ENCODE peak calls at places on chromosomes 16 and 17, in six cellular contexts. E is fibroblast of pulmonary artery; J is cardiac fibroblast; R is activated CD8-positive, alpha-beta T cell treated with anti-CD3 and anti-CD28 coated beads for 36 hours; O is AG10803; Z is K562. N is an unnamed sample.

GRCh38 chr17:73815474-73815873 is 171.2 kb upstream of the SDK2 start:
- DNase-seq in J (no peak), E (no peak), R (no peak), O (no peak), Z (no peak), N (no peak)

GRCh38 chr17:81387235-81388060 is 7.8 kb upstream of the BAHCC1 start:
- DNase-seq in E (peak; percentile 63), Z (no peak), O (peak; percentile 67), J (peak; percentile 47), R (peak; percentile 79), N (peak; percentile 89)

GRCh38 chr16:27676807-27677206 is 126.9 kb downstream of the KATNIP start:
- DNase-seq in O (no peak), J (peak; percentile 63), R (no peak), E (peak; percentile 25), Z (no peak), N (no peak)

GRCh38 chr17:30920683-30921543 is 832 bp upstream of the ADAP2 start:
- DNase-seq in Z (no peak), E (no peak), J (no peak), O (no peak), R (no peak), N (no peak)

GRCh38 chr16:13896543-13897182 is 23.3 kb upstream of the ERCC4 start:
- DNase-seq in R (peak; percentile 12), E (peak; percentile 8), Z (peak; percentile 17), J (peak; percentile 12), O (no peak), N (no peak)

GRCh38 chr16:3971261-3971660 is 90.7 kb upstream of the CREBBP start:
- DNase-seq in E (peak; percentile 80), O (peak; percentile 35), Z (no peak), R (no peak), J (peak; percentile 93), N (peak; percentile 74)

GRCh38 chr17:70298929-70299529 is 129.7 kb downstream of the KCNJ2 start:
- DNase-seq in O (no peak), J (no peak), Z (no peak), E (no peak), R (no peak), N (peak; percentile 34)

GRCh38 chr16:86865866-86866675 is 287.7 kb downstream of the FOXL1 start:
- DNase-seq in Z (no peak), E (peak; percentile 5), J (no peak), O (peak; percentile 28), R (no peak), N (no peak)

GRCh38 chr16:86050591-86051375 is 151.8 kb downstream of the IRF8 start:
- DNase-seq in R (no peak), O (no peak), E (no peak), J (no peak), Z (no peak), N (no peak)

GRCh38 chr16:10992112-10992511 is 47.7 kb downstream of the CLEC16A start:
- DNase-seq in Z (no peak), R (no peak), O (peak; percentile 59), E (peak; percentile 55), J (peak; percentile 75), N (no peak)

GRCh38 chr16:78460428-78460827 is 361.0 kb downstream of the WWOX start:
- DNase-seq in Z (no peak), J (no peak), O (no peak), R (no peak), E (no peak), N (no peak)

GRCh38 chr17:77591231-77591785 is 367.2 kb upstream of the TNRC6C start:
- DNase-seq in E (no peak), J (no peak), R (no peak), O (no peak), Z (no peak), N (no peak)

GRCh38 chr16:13909872-13910303 is 10.1 kb upstream of the ERCC4 start:
- DNase-seq in E (peak; percentile 97), J (peak; percentile 91), R (no peak), O (peak; percentile 86), Z (no peak), N (no peak)

GRCh38 chr17:81109957-81110356 is 55.4 kb upstream of the PVALEF start:
- DNase-seq in Z (no peak), E (no peak), J (no peak), O (no peak), R (no peak), N (no peak)

GRCh38 chr17:2214887-2215615 is 88.5 kb downstream of the SMG6 start:
- DNase-seq in R (no peak), O (peak; percentile 80), Z (no peak), J (peak; percentile 75), E (peak; percentile 66), N (no peak)

GRCh38 chr16:7351572-7351971 is 18.9 kb downstream of the RBFOX1 start:
- DNase-seq in R (no peak), O (no peak), E (no peak), J (no peak), Z (no peak), N (no peak)

GRCh38 chr16:8847623-8848022 is 21.2 kb downstream of the CARHSP1 start:
- DNase-seq in Z (no peak), R (no peak), J (no peak), E (no peak), O (no peak), N (no peak)

GRCh38 chr16:10514369-10515055 is 65.9 kb downstream of the EMP2 start:
- DNase-seq in Z (peak; percentile 57), O (peak; percentile 70), J (peak; percentile 83), E (peak; percentile 82), R (peak; percentile 66), N (peak; percentile 70)

GRCh38 chr17:74850914-74851313 is 8.8 kb downstream of the GRIN2C start:
- DNase-seq in R (no peak), O (no peak), E (no peak), Z (no peak), J (no peak), N (no peak)

GRCh38 chr17:7491583-7491982 is 7.4 kb downstream of the POLR2A start:
- DNase-seq in E (no peak), R (no peak), O (no peak), Z (no peak), J (no peak), N (no peak)

DNA sequence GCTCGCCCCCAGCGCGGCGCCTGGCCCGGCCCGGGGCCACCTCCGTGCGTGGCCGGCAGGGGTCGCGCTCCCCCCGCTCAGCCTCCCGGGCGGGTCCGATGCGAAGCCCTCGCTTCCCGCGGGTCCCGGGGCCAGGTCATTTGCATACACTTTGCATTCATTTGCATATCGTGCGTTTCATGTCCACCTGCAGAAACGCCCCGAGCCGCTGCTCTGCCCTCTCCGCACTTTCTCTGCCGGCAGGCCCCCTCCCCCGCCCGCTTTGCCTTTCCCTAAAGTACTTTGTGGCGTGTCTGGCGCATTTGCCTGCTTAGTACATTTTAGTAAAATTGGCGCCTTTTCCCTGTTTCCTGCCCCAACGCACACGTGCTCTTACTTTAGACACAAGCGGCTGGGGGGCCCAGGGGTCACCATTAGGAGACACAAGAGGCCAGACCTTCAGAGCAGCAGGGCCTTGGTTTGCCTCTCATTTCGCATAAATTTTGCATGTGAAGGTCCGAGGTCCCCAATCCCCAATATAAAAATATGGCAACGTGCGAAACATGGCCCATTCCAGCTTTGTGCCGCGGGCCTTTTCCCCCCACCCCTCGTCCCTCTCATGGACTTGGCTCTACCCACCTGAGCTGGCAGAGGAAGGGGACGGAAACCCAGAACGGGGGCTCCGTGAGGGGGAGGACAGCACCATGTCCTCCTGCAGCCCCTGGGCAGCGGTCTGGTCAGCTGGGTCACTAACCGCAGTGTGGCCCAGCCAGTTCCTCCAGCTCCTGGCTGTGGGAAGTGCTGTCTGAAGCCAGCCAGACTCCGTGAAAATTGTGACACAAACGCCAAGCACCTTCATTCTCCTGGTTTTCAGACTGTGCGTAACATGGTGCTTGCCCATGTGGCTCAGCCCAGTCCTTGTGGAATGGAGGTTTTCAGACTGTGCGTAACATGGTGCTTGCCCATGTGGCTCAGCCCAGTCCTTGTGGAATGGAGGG is 34.8 kb downstream of the CBFA2T3 start:
- DNase-seq in R (peak; percentile 72), O (no peak), Z (no peak), J (peak; percentile 12), E (peak; percentile 12), N (peak; percentile 95)
- TF ChIP-seq CTCF in R (peak; percentile 93), O (no peak), Z (no peak), J (peak; percentile 33), E (peak; percentile 7), N (peak; percentile 90)

DNA sequence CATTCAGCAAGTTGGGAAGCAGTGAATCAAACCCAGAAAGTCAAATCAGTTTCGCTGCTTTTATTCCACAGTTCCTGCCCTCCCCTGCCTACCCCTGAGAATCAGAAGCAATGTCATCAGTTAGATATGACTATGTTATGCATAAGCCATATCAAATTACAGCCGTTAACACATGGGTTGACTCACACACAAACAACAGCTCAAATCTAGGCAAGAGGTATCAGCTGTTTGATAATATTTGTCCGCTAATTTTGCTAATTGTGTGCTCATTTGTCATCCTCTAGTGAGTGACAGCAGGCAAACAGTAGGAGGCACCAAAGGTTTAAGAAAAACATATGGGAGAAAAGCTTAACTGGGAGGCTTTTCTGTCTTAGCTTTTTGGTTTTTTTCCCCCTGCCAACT is 327.4 kb upstream of the CCL2 start:
- DNase-seq in Z (peak; percentile 50), R (no peak), E (no peak), J (peak; percentile 0), O (no peak), N (peak; percentile 26)
- TF ChIP-seq CTCF in Z (peak; percentile 73), R (no peak), E (no peak), J (no peak), O (no peak), N (peak; percentile 47)

DNA sequence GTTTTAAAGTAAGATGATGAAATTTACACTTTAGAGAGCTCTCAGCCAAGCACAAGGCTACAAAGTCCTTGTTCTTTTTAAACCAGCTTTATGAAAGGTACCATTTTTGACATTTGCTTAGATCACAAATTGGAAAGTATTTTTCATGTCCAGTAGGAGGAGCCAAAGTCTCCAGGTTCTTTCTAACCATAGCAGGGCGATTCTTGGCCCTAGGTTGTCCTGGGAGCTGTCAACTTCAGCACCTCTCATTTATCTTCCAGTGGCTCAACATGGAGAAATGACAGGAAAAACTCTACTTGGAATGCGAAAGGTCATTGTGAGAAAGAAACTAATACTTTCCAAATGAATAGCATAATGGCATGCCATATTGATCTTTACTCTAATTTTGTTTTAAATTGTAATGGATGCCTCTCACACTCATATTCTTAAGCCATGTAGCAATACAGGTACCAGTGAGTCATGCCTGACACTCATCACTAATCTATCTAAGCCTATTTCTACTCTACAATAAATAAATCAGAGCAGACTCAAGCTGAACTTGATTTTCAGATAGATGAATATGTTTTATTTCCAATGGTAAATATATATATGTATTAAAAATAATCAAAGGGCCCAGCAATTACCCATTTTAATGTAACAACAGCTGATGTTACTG is 919.1 kb upstream of the EEF2KMT start:
- DNase-seq in J (peak; percentile 20), R (no peak), Z (peak; percentile 64), E (peak; percentile 4), O (no peak), N (no peak)
- TF ChIP-seq CTCF in J (no peak), R (no peak), Z (peak; percentile 51), E (no peak), O (no peak), N (no peak)

GRCh38 chr17:55304171-55304859 is 39.6 kb downstream of the HLF start:
- DNase-seq in J (no peak), Z (no peak), O (no peak), E (no peak), R (no peak), N (no peak)

GRCh38 chr17:55303008-55303493 is 38.3 kb downstream of the HLF start:
- DNase-seq in O (no peak), E (no peak), R (no peak), J (no peak), Z (no peak), N (no peak)

GRCh38 chr17:55305321-55306087 is 40.7 kb downstream of the HLF start:
- DNase-seq in E (no peak), J (no peak), O (no peak), Z (no peak), R (no peak), N (no peak)

GRCh38 chr17:55302407-55302787 is 37.6 kb downstream of the HLF start:
- DNase-seq in R (no peak), O (no peak), Z (no peak), J (no peak), E (no peak), N (no peak)

GRCh38 chr17:55303701-55304145 is 39.0 kb downstream of the HLF start:
- DNase-seq in Z (no peak), R (no peak), J (peak; percentile 17), O (peak; percentile 8), E (peak; percentile 17), N (no peak)
- TF ChIP-seq CTCF in Z (peak; percentile 33), R (no peak), J (no peak), O (peak; percentile 16), E (no peak), N (no peak)

N was measured in GM13977.